ENCODE peak calls at places on chromosome 3, in four cellular contexts. H, C, L and M are unnamed samples.
A peak's percentile ranks its signal among the peaks of the same experiment; 100 is the strongest.

GRCh38 chr3:49662021-49662420 is 12.1 kb upstream of the APEH start:
- DNase-seq in L (no peak), H (no peak), C (no peak), M (no peak)

GRCh38 chr3:184814214-184814613 is 2.2 kb downstream of the VPS8 start:
- DNase-seq in C (no peak), L (no peak), H (no peak), M (no peak)

GRCh38 chr3:67605377-67605776 is 49.0 kb downstream of the SUCLG2 start:
- DNase-seq in C (no peak), L (no peak), H (no peak), M (peak; percentile 2)

GRCh38 chr3:148833223-148833622 is 5.6 kb downstream of the CPB1 start:
- DNase-seq in L (no peak), C (no peak), H (no peak), M (no peak)

GRCh38 chr3:9250236-9250635 is 790 bp upstream of the SRGAP3 start:
- DNase-seq in H (no peak), C (peak; percentile 45), L (no peak), M (no peak)

GRCh38 chr3:141328286-141329166 is 39.8 kb upstream of the ZBTB38 start:
- DNase-seq in L (no peak), C (no peak), H (no peak), M (no peak)

GRCh38 chr3:9903238-9903624 is 583 bp downstream of the IL17RE start:
- DNase-seq in H (no peak), L (no peak), C (no peak), M (no peak)

GRCh38 chr3:134757549-134758069 is 37.5 kb upstream of the EPHB1 start:
- DNase-seq in C (no peak), H (no peak), L (no peak), M (no peak)

GRCh38 chr3:63851287-63851686 is 12.3 kb downstream of the THOC7 start:
- DNase-seq in L (no peak), H (no peak), C (no peak), M (no peak)

GRCh38 chr3:49492969-49493368 is 22.9 kb downstream of the DAG1 start:
- DNase-seq in L (no peak), H (no peak), C (no peak), M (no peak)

GRCh38 chr3:12566976-12567375 is 10.1 kb downstream of the MKRN2 start:
- DNase-seq in H (no peak), L (no peak), C (no peak), M (no peak)

GRCh38 chr3:62940763-62941632 is 65.8 kb upstream of the CADPS start:
- DNase-seq in H (no peak), L (no peak), C (peak; percentile 30), M (peak; percentile 35)

GRCh38 chr3:132785292-132785691 is 63.1 kb upstream of the NPHP3 start:
- DNase-seq in C (no peak), L (no peak), H (no peak), M (no peak)

GRCh38 chr3:101068876-101069606 is 75.8 kb upstream of the ABI3BP start:
- DNase-seq in L (no peak), H (no peak), C (no peak), M (no peak)

GRCh38 chr3:14534379-14535191 is 5.6 kb downstream of the GRIP2 start:
- DNase-seq in C (no peak), L (peak; percentile 49), H (peak; percentile 10), M (no peak)

GRCh38 chr3:66379565-66379964 is 121.3 kb downstream of the LRIG1 start:
- DNase-seq in L (no peak), H (no peak), C (no peak), M (no peak)

GRCh38 chr3:156158656-156159295 is 38.4 kb downstream of the KCNAB1 start:
- DNase-seq in C (no peak), L (no peak), H (no peak), M (no peak)